ENCODE peak calls at places on chromosomes 5 and 9, in four cellular contexts. G is psoas muscle, T is tibial artery, Y is coronary artery. L is an unnamed sample.

GRCh38 chr9:16191691-16192402 is 639.0 kb downstream of the CCDC171 start:
- DNase-seq in Y (peak), T (peak), G (peak), L (no peak)

GRCh38 chr5:138661991-138662434 is 86.8 kb upstream of the HSPA9 start:
- DNase-seq in G (no peak), Y (no peak), T (peak), L (no peak)

GRCh38 chr5:51465165-51465564 is 81.9 kb downstream of the ISL1 start:
- DNase-seq in Y (no peak), T (no peak), G (no peak), L (no peak)

GRCh38 chr5:59133801-59134261 is 551.0 kb downstream of the RAB3C start:
- DNase-seq in G (no peak), T (no peak), Y (no peak), L (no peak)

GRCh38 chr9:128905964-128906363 is 14.8 kb upstream of the PHYHD1 start:
- DNase-seq in Y (no peak), T (no peak), G (no peak), L (no peak)

GRCh38 chr9:108536836-108537601 is 318.8 kb downstream of the ACTL7B start:
- DNase-seq in T (no peak), Y (no peak), G (no peak), L (no peak)

GRCh38 chr9:79362100-79363081 is 209.4 kb upstream of the TLE4 start:
- DNase-seq in G (no peak), Y (no peak), T (no peak), L (no peak)

GRCh38 chr9:130186839-130187522 is 14.8 kb downstream of the NCS1 start:
- DNase-seq in Y (peak), G (no peak), T (peak), L (no peak)

GRCh38 chr5:573206-573605 is 38.9 kb upstream of the CEP72 start:
- DNase-seq in G (no peak), Y (no peak), T (no peak), L (no peak)

GRCh38 chr5:132426525-132427138 is 57.1 kb downstream of the SLC22A5 start:
- DNase-seq in T (peak), Y (peak), G (peak), L (no peak)

GRCh38 chr5:74206571-74207550 is 433.7 kb downstream of the ENC1 start:
- DNase-seq in G (peak), T (peak), Y (no peak), L (no peak)

GRCh38 chr5:94627191-94627590 is 8.7 kb downstream of the SLF1 start:
- DNase-seq in Y (no peak), G (no peak), T (no peak), L (no peak)

GRCh38 chr5:103434057-103434456 is 128.5 kb downstream of the NUDT12 start:
- DNase-seq in T (no peak), G (no peak), Y (no peak), L (no peak)

GRCh38 chr5:68884893-68885292 is 208.9 kb upstream of the SLC30A5 start:
- DNase-seq in T (no peak), Y (no peak), G (no peak), L (no peak)

GRCh38 chr5:129094924-129095797 is 612 bp downstream of the ISOC1 start:
- DNase-seq in T (peak), Y (peak), G (peak), L (peak)
- TF ChIP-seq CTCF in T (no peak), Y (no peak), G (peak), L (peak)

GRCh38 chr5:38846379-38846967 is 661 bp downstream of the OSMR start:
- DNase-seq in Y (no peak), T (no peak), G (no peak), L (no peak)

GRCh38 chr5:38843665-38844064 is 2.1 kb upstream of the OSMR start:
- DNase-seq in T (no peak), G (no peak), Y (no peak), L (no peak)

GRCh38 chr5:38845555-38846378 is at the start of gene OSMR:
- DNase-seq in T (peak), Y (peak), G (peak), L (peak)

GRCh38 chr5:38848637-38849036 is 2.8 kb downstream of the OSMR start:
- DNase-seq in G (no peak), Y (no peak), T (no peak), L (no peak)

GRCh38 chr5:38847549-38848341 is 1.9 kb downstream of the OSMR start:
- DNase-seq in G (no peak), Y (no peak), T (no peak), L (no peak)
- TF ChIP-seq CTCF in G (no peak), Y (no peak), T (no peak), L (no peak)

DNA sequence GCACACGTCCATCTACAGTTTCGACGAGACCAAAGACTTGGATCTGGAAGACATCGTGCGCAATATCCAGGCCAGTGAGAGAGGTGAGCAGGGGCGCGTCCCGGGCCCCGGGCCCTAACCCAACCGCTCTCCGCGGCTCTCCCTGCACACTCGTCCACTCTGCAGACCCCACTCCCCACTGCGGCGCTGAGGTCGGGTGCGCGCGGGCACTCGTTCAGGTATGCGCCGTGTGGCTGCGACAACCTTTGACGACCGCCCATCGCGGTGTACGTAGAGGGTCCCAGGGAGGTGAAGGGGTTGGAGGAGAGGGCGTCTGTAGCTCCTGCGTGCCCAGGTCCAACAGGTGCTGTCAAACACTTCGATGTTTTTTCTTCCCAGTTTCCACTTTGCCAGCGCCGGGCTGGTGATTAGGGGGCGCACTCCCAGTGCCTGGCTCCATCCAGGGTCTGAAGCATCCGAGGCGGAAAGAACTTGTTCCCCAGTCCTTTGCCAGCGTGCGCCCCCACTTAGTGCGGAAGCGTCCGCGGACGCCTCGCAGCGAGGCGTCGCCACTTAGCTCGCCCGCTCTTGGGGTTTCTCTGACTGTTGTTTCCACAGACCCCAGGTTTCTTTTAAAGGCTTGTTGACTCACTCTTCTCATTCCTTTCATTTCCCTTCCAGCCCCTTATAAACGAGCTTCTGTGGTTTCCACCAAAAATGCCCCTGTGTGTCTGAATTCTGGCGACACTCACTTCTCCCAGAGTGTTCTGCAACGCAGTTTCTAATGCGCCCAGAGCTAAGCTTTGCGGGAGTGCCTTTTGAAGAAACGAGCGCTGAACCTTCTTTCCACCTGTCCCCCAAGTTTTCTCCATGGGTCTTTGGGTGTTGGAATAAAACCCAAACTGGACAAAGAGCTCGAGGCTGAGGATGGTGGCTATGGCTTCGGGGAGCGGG is 1.6 kb downstream of the NPR3 start:
- DNase-seq in Y (no peak), G (no peak), T (no peak), L (no peak)
- TF ChIP-seq CTCF in Y (no peak), G (no peak), T (no peak), L (peak)

GRCh38 chr9:136264803-136265405 is 19.3 kb upstream of the QSOX2 start:
- DNase-seq in G (no peak), Y (no peak), T (no peak), L (no peak)

GRCh38 chr9:136261686-136262430 is 16.2 kb upstream of the QSOX2 start:
- DNase-seq in G (no peak), Y (no peak), T (no peak), L (no peak)

GRCh38 chr9:136262671-136263178 is 17.1 kb upstream of the QSOX2 start:
- DNase-seq in T (no peak), Y (no peak), G (no peak), L (no peak)

GRCh38 chr9:136265561-136266355 is 20.1 kb upstream of the QSOX2 start:
- DNase-seq in G (no peak), T (no peak), Y (no peak), L (no peak)

GRCh38 chr9:136264046-136264802 is 18.6 kb upstream of the QSOX2 start:
- DNase-seq in Y (no peak), G (no peak), T (no peak), L (no peak)
- TF ChIP-seq CTCF in Y (no peak), G (no peak), T (no peak), L (peak)